ENCODE peak calls at places on chromosomes 16 and 17, in four cellular contexts. X is aorta, B is thoracic aorta, Y is heart left ventricle. A is an unnamed sample.

GRCh38 chr17:2084766-2085647 is 30.1 kb downstream of the HIC1 start:
- DNase-seq in B (no peak), X (no peak), Y (no peak), A (peak; percentile 68)

GRCh38 chr16:82370282-82370681 is 200.3 kb upstream of the MPHOSPH6 start:
- DNase-seq in X (no peak), B (no peak), Y (no peak), A (no peak)

GRCh38 chr16:68834550-68834949 is 8.8 kb upstream of the TANGO6 start:
- DNase-seq in B (no peak), Y (no peak), X (no peak), A (no peak)

GRCh38 chr16:12927591-12927990 is 26.2 kb downstream of the SHISA9 start:
- DNase-seq in X (no peak), B (no peak), Y (no peak), A (no peak)

GRCh38 chr17:12081720-12082119 is 61.0 kb downstream of the MAP2K4 start:
- DNase-seq in X (no peak), Y (no peak), B (no peak), A (no peak)

GRCh38 chr17:20197527-20197926 is 188.4 kb downstream of the SPECC1 start:
- DNase-seq in B (no peak), Y (no peak), X (no peak), A (no peak)

GRCh38 chr17:81451823-81452222 is 56.6 kb downstream of the BAHCC1 start:
- DNase-seq in B (no peak), Y (no peak), X (no peak), A (no peak)

GRCh38 chr16:85327731-85328664 is 215.7 kb upstream of the CIBAR2 start:
- DNase-seq in Y (peak; percentile 67), X (no peak), B (no peak), A (peak; percentile 77)

GRCh38 chr16:73671102-73671501 is 623.2 kb upstream of the ZFHX3 start:
- DNase-seq in B (no peak), X (no peak), Y (no peak), A (no peak)

GRCh38 chr17:9192010-9192409 is 170.7 kb downstream of the NTN1 start:
- DNase-seq in Y (no peak), X (no peak), B (no peak), A (no peak)

GRCh38 chr16:53893731-53894435 is 189.9 kb downstream of the FTO start:
- DNase-seq in X (peak; percentile 58), B (no peak), Y (no peak), A (no peak)

GRCh38 chr17:55730380-55730779 is 7.7 kb upstream of the TMEM100 start:
- DNase-seq in Y (no peak), X (no peak), B (no peak), A (no peak)

GRCh38 chr16:75801307-75801706 is 75.0 kb upstream of the CPHXL start:
- DNase-seq in X (no peak), Y (no peak), B (no peak), A (no peak)

GRCh38 chr17:48568499-48569259 is 9.5 kb downstream of the HOXB4 start:
- DNase-seq in X (no peak), Y (no peak), B (no peak), A (no peak)

GRCh38 chr17:79466562-79467350 is 144.1 kb downstream of the RBFOX3 start:
- DNase-seq in Y (no peak), X (no peak), B (no peak), A (no peak)

GRCh38 chr16:72467157-72467759 is 295.3 kb upstream of the PMFBP1 start:
- DNase-seq in Y (no peak), X (no peak), B (no peak), A (peak; percentile 21)

GRCh38 chr17:77863814-77864161 is 94.7 kb upstream of the TNRC6C start:
- DNase-seq in X (peak; percentile 73), Y (peak; percentile 78), B (no peak), A (peak; percentile 41)

GRCh38 chr17:6306820-6307219 is 128.1 kb downstream of the AIPL1 start:
- DNase-seq in X (no peak), B (no peak), Y (no peak), A (no peak)

GRCh38 chr17:76053230-76054111 is 18.8 kb downstream of the SRP68 start:
- DNase-seq in Y (no peak), X (no peak), B (no peak), A (no peak)

GRCh38 chr17:36027776-36028175 is 10.0 kb upstream of the CCL23 start:
- DNase-seq in Y (no peak), X (no peak), B (no peak), A (no peak)

GRCh38 chr17:48335168-48335567 is 94.8 kb downstream of the SKAP1 start:
- DNase-seq in X (no peak), Y (no peak), B (no peak), A (no peak)

GRCh38 chr17:39663688-39664580 is 1.2 kb upstream of the TCAP start:
- DNase-seq in B (no peak), X (no peak), Y (no peak), A (no peak)

GRCh38 chr17:39666231-39666600 is 1.1 kb downstream of the TCAP start:
- DNase-seq in X (no peak), Y (no peak), B (no peak), A (no peak)

GRCh38 chr17:39665642-39666221 is 583 bp downstream of the TCAP start:
- DNase-seq in Y (peak; percentile 71), B (no peak), X (no peak), A (no peak)

GRCh38 chr17:39663340-39663687 is 1.8 kb upstream of the TCAP start:
- DNase-seq in X (no peak), B (no peak), Y (no peak), A (no peak)

GRCh38 chr17:39664581-39665561 is at the start of gene TCAP:
- DNase-seq in X (no peak), Y (peak; percentile 77), B (no peak), A (no peak)
- H3K4me3 ChIP-seq in X (no peak within 1 kb of the TSS), Y (peak within 1 kb of the TSS; percentile 74), B (peak within 1 kb of the TSS; percentile 69), A (no peak within 1 kb of the TSS)

DNA sequence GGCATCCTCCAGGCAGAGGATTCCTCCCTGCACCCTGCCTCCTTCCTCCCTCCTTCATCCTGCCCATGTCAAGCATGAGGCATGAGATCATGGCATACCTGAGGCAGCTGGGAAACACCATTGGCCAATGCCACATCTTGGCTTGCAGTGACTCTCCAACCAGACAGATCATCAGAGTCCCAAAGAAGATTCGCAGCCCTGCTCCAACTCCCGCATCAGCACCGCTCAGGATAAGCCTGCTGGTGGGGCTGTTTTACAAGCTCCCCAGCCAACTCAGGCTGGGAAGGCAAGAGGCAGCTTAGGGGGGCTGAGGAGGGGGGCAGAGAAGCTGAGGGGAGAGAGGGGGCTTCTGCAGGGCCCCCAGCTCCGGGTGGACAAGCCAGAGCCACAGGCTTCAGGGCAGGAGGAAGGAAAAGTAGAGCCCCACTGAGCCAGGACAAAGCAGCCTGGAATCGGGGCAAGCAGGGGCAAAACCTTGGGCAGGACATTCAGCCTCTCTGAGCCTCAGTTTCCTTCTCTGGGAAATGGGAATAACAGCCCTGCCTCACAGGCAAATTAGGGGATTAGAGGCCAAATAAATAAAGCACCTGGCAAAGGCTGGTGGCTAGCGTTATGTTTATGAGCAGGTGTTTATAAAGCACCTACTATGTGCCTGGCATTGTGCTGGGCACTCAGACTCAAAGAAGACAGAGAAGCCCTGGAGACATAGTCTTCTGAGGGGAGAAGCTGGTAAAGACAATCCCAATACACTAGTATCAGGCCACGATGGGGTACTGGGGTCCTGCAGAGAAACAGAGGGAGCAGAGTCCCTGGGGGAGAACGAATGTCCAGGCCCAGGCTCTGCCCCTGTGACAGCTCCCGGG is 88.1 kb downstream of the GOSR1 start:
- DNase-seq in X (no peak), Y (no peak), B (no peak), A (no peak)
- H3K9me3 ChIP-seq in X (no peaks in the 10 kb centered on the region), Y (no peaks in the 10 kb centered on the region), B (no peaks in the 10 kb centered on the region), A (no peaks in the 10 kb centered on the region)

GRCh38 chr16:50550035-50550434 is 1.8 kb downstream of the NKD1 start:
- DNase-seq in B (no peak), Y (no peak), X (no peak), A (peak; percentile 17)
- H3K4me3 ChIP-seq in B (peak overlapping the region; percentile 93), Y (no peak overlapping the region), X (peak overlapping the region; percentile 98), A (no peak overlapping the region)

GRCh38 chr16:35596467-35596866 is 2137.1 kb downstream of the TP53TG3F start:
- DNase-seq in B (no peak), X (no peak), Y (no peak), A (no peak)
- H3K9me3 ChIP-seq in B (no peaks in the 10 kb centered on the region), X (no peaks in the 10 kb centered on the region), Y (peaks cover 10% of the 10 kb centered on the region), A (no peaks in the 10 kb centered on the region)

GRCh38 chr17:38418693-38419507 is 9.4 kb upstream of the ARHGAP23 start:
- DNase-seq in B (no peak), X (no peak), Y (no peak), A (no peak)
- H3K4me3 ChIP-seq in B (peak overlapping the region; percentile 68), X (peak overlapping the region; percentile 56), Y (peak overlapping the region; percentile 45), A (peak overlapping the region; percentile 54)

GRCh38 chr16:87729266-87729954 is 36.4 kb downstream of the KLHDC4 start:
- DNase-seq in Y (no peak), X (no peak), B (no peak), A (no peak)
- H3K9me3 ChIP-seq in Y (no peaks in the 10 kb centered on the region), X (no peaks in the 10 kb centered on the region), B (no peaks in the 10 kb centered on the region), A (no peaks in the 10 kb centered on the region)

DNA sequence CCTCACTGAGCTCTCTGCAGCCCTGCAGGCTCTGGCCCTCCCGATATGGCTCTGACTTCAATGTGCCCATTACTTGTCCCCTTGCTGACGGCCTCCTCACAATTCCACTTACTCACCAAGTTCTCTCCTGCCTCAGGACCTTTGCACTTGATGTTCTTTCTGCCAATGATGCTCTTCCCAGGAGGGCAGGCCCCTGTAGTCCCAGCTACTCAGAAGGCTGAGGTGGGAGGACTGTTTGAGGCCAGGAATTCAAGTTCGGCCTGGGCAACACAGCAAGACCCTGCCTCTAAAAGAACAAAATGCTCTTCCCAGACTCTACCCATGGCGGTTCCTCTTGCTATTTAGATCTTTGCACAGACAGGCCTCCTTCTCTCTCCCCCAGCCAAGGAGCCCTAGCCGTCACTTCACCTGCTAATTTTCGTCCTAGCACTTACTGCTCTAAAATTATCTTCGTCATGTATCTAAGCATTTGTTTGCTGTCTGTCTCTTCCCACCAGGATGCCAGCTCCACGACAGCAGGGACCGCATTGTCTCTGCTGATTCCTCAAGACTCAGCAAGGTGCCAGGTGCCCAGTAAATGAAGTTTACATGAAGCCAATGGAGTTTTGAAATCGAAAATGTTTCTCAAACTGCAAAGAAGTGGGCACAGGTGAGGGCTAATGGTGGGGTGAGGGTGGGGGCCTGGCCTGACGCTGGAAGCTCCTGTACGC is 626 bp upstream of the RAI1 start:
- DNase-seq in B (no peak), X (no peak), Y (no peak), A (no peak)
- H3K4me3 ChIP-seq in B (peak overlapping the region; percentile 91), X (no peak overlapping the region), Y (peak overlapping the region; percentile 88), A (peak overlapping the region; percentile 17)

DNA sequence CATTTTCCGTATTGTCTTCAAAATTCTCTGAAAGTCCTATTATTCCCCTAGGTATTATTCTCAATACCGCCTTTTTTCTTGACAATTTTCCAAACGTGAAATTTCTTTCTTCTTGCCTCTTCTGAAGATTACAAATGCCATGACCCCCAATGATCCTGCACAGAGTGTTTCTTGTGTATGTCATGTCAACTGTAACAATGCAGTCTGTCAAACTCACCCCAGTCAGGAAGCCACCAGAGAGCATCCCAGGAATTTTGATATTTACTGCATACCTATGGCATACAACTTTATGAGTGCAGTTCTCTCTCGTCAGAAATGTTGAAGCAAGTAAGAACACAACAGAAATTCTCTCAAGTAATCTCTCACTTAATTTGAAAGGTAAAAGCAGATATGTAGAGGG is 847.3 kb upstream of the CDH8 start:
- DNase-seq in B (no peak), X (no peak), Y (no peak), A (no peak)
- H3K9me3 ChIP-seq in B (no peaks in the 10 kb centered on the region), X (no peaks in the 10 kb centered on the region), Y (peaks cover 5% of the 10 kb centered on the region), A (no peaks in the 10 kb centered on the region)

A was measured in testis.